ENCODE peak calls at places on chromosomes 1 and 21, in nine cellular contexts. One of them, this sample, is unnamed.

GRCh38 chr1:93541045-93541444 is 93.1 kb downstream of the FNBP1L start:
- DNase-seq in astrocyte of the cerebellum: no peak
- DNase-seq in GM23338: no peak
- DNase-seq in GM13977: no peak
- DNase-seq in type B pancreatic cell: no peak
- DNase-seq in OCI-LY7: no peak
- DNase-seq in glutamatergic neuron: no peak
- DNase-seq in HepG2: no peak
- DNase-seq in chondrocyte: no peak
- DNase-seq in this sample: no peak

GRCh38 chr1:89939059-89939570 is 55.8 kb upstream of the ZNF326 start:
- DNase-seq in astrocyte of the cerebellum: no peak
- DNase-seq in GM23338: no peak
- DNase-seq in GM13977: no peak
- DNase-seq in type B pancreatic cell: no peak
- DNase-seq in OCI-LY7: no peak
- DNase-seq in glutamatergic neuron: no peak
- DNase-seq in HepG2: no peak
- DNase-seq in chondrocyte: no peak
- DNase-seq in this sample: no peak

GRCh38 chr1:230857077-230857476 is 11.2 kb downstream of the C1orf198 start:
- DNase-seq in astrocyte of the cerebellum: no peak
- DNase-seq in GM23338: no peak
- DNase-seq in GM13977: no peak
- DNase-seq in type B pancreatic cell: no peak
- DNase-seq in OCI-LY7: no peak
- DNase-seq in glutamatergic neuron: no peak
- DNase-seq in HepG2: no peak
- DNase-seq in chondrocyte: no peak
- DNase-seq in this sample: no peak

GRCh38 chr1:241714321-241715218 is 62.5 kb downstream of the WDR64 start:
- DNase-seq in astrocyte of the cerebellum: no peak
- DNase-seq in GM23338: no peak
- DNase-seq in GM13977: no peak
- DNase-seq in type B pancreatic cell: no peak
- DNase-seq in OCI-LY7: no peak
- DNase-seq in glutamatergic neuron: no peak
- DNase-seq in HepG2: no peak
- DNase-seq in chondrocyte: no peak
- DNase-seq in this sample: no peak

GRCh38 chr1:87851490-87851889 is 522.8 kb downstream of the LMO4 start:
- DNase-seq in astrocyte of the cerebellum: no peak
- DNase-seq in GM23338: no peak
- DNase-seq in GM13977: no peak
- DNase-seq in type B pancreatic cell: no peak
- DNase-seq in OCI-LY7: no peak
- DNase-seq in glutamatergic neuron: no peak
- DNase-seq in HepG2: no peak
- DNase-seq in chondrocyte: no peak
- DNase-seq in this sample: no peak

GRCh38 chr1:162755306-162755705 is 35.2 kb upstream of the HSD17B7 start:
- DNase-seq in astrocyte of the cerebellum: no peak
- DNase-seq in GM23338: no peak
- DNase-seq in GM13977: no peak
- DNase-seq in type B pancreatic cell: no peak
- DNase-seq in OCI-LY7: no peak
- DNase-seq in glutamatergic neuron: peak; percentile 39
- DNase-seq in HepG2: no peak
- DNase-seq in chondrocyte: no peak
- DNase-seq in this sample: peak; percentile 31

GRCh38 chr1:164504699-164505098 is 54.3 kb upstream of the PBX1 start:
- DNase-seq in astrocyte of the cerebellum: no peak
- DNase-seq in GM23338: no peak
- DNase-seq in GM13977: no peak
- DNase-seq in type B pancreatic cell: no peak
- DNase-seq in OCI-LY7: no peak
- DNase-seq in glutamatergic neuron: no peak
- DNase-seq in HepG2: no peak
- DNase-seq in chondrocyte: no peak
- DNase-seq in this sample: peak; percentile 8

GRCh38 chr1:98732985-98733781 is 71.7 kb downstream of the SNX7 start:
- DNase-seq in astrocyte of the cerebellum: no peak
- DNase-seq in GM23338: no peak
- DNase-seq in GM13977: no peak
- DNase-seq in type B pancreatic cell: no peak
- DNase-seq in OCI-LY7: no peak
- DNase-seq in glutamatergic neuron: no peak
- DNase-seq in HepG2: no peak
- DNase-seq in chondrocyte: no peak
- DNase-seq in this sample: no peak

GRCh38 chr21:37087188-37087587 is 14.1 kb downstream of the TTC3 start:
- DNase-seq in astrocyte of the cerebellum: peak; percentile 54
- DNase-seq in GM23338: peak; percentile 15
- DNase-seq in GM13977: no peak
- DNase-seq in type B pancreatic cell: no peak
- DNase-seq in OCI-LY7: no peak
- DNase-seq in glutamatergic neuron: no peak
- DNase-seq in HepG2: no peak
- DNase-seq in chondrocyte: no peak
- DNase-seq in this sample: peak; percentile 54

GRCh38 chr1:88876573-88877335 is 14.6 kb downstream of the GTF2B start:
- DNase-seq in astrocyte of the cerebellum: no peak
- DNase-seq in GM23338: no peak
- DNase-seq in GM13977: no peak
- DNase-seq in type B pancreatic cell: no peak
- DNase-seq in OCI-LY7: no peak
- DNase-seq in glutamatergic neuron: no peak
- DNase-seq in HepG2: no peak
- DNase-seq in chondrocyte: no peak
- DNase-seq in this sample: no peak

GRCh38 chr1:11931845-11932244 is 2.7 kb upstream of the PLOD1 start:
- DNase-seq in astrocyte of the cerebellum: no peak
- DNase-seq in GM23338: no peak
- DNase-seq in GM13977: no peak
- DNase-seq in type B pancreatic cell: no peak
- DNase-seq in OCI-LY7: no peak
- DNase-seq in glutamatergic neuron: no peak
- DNase-seq in HepG2: no peak
- DNase-seq in chondrocyte: no peak
- DNase-seq in this sample: no peak

GRCh38 chr1:3697104-3697503 is 44.8 kb downstream of the TP73 start:
- DNase-seq in astrocyte of the cerebellum: no peak
- DNase-seq in GM23338: no peak
- DNase-seq in GM13977: no peak
- DNase-seq in type B pancreatic cell: no peak
- DNase-seq in OCI-LY7: no peak
- DNase-seq in glutamatergic neuron: no peak
- DNase-seq in HepG2: no peak
- DNase-seq in chondrocyte: no peak
- DNase-seq in this sample: no peak

GRCh38 chr1:29798699-29799566 is 562.6 kb downstream of the PTPRU start:
- DNase-seq in astrocyte of the cerebellum: no peak
- DNase-seq in GM23338: no peak
- DNase-seq in GM13977: no peak
- DNase-seq in type B pancreatic cell: no peak
- DNase-seq in OCI-LY7: no peak
- DNase-seq in glutamatergic neuron: no peak
- DNase-seq in HepG2: no peak
- DNase-seq in chondrocyte: no peak
- DNase-seq in this sample: no peak

GRCh38 chr1:206772228-206773002 is at the start of gene IL10:
- DNase-seq in astrocyte of the cerebellum: no peak
- DNase-seq in GM23338: no peak
- DNase-seq in GM13977: no peak
- DNase-seq in type B pancreatic cell: no peak
- DNase-seq in OCI-LY7: no peak
- DNase-seq in glutamatergic neuron: no peak
- DNase-seq in HepG2: no peak
- DNase-seq in chondrocyte: no peak
- DNase-seq in this sample: no peak

GRCh38 chr1:207801819-207802218 is 50.0 kb downstream of the CD46 start:
- DNase-seq in astrocyte of the cerebellum: no peak
- DNase-seq in GM23338: no peak
- DNase-seq in GM13977: no peak
- DNase-seq in type B pancreatic cell: no peak
- DNase-seq in OCI-LY7: no peak
- DNase-seq in glutamatergic neuron: no peak
- DNase-seq in HepG2: no peak
- DNase-seq in chondrocyte: no peak
- DNase-seq in this sample: no peak

GRCh38 chr1:169486281-169486904 is 649 bp upstream of the SLC19A2 start:
- DNase-seq in astrocyte of the cerebellum: no peak
- DNase-seq in GM23338: no peak
- DNase-seq in GM13977: no peak
- DNase-seq in type B pancreatic cell: no peak
- DNase-seq in OCI-LY7: no peak
- DNase-seq in glutamatergic neuron: no peak
- DNase-seq in HepG2: no peak
- DNase-seq in chondrocyte: no peak
- DNase-seq in this sample: peak; percentile 40

GRCh38 chr1:37455516-37455915 is 18.9 kb upstream of the ZC3H12A start:
- DNase-seq in astrocyte of the cerebellum: no peak
- DNase-seq in GM23338: no peak
- DNase-seq in GM13977: no peak
- DNase-seq in type B pancreatic cell: no peak
- DNase-seq in OCI-LY7: no peak
- DNase-seq in glutamatergic neuron: no peak
- DNase-seq in HepG2: no peak
- DNase-seq in chondrocyte: peak; percentile 46
- DNase-seq in this sample: no peak

GRCh38 chr1:37453647-37454046 is 20.7 kb upstream of the ZC3H12A start:
- DNase-seq in astrocyte of the cerebellum: no peak
- DNase-seq in GM23338: no peak
- DNase-seq in GM13977: no peak
- DNase-seq in type B pancreatic cell: no peak
- DNase-seq in OCI-LY7: no peak
- DNase-seq in glutamatergic neuron: no peak
- DNase-seq in HepG2: no peak
- DNase-seq in chondrocyte: peak; percentile 60
- DNase-seq in this sample: no peak

GRCh38 chr1:37456614-37457013 is 17.8 kb upstream of the ZC3H12A start:
- DNase-seq in astrocyte of the cerebellum: no peak
- DNase-seq in GM23338: no peak
- DNase-seq in GM13977: no peak
- DNase-seq in type B pancreatic cell: no peak
- DNase-seq in OCI-LY7: no peak
- DNase-seq in glutamatergic neuron: no peak
- DNase-seq in HepG2: no peak
- DNase-seq in chondrocyte: peak; percentile 15
- DNase-seq in this sample: no peak

GRCh38 chr1:37461698-37462436 is 12.5 kb upstream of the ZC3H12A start:
- DNase-seq in astrocyte of the cerebellum: no peak
- DNase-seq in GM23338: no peak
- DNase-seq in GM13977: no peak
- DNase-seq in type B pancreatic cell: no peak
- DNase-seq in OCI-LY7: no peak
- DNase-seq in glutamatergic neuron: no peak
- DNase-seq in HepG2: peak; percentile 48
- DNase-seq in chondrocyte: no peak
- DNase-seq in this sample: no peak

GRCh38 chr1:37458551-37458950 is 15.8 kb upstream of the ZC3H12A start:
- DNase-seq in astrocyte of the cerebellum: no peak
- DNase-seq in GM23338: no peak
- DNase-seq in GM13977: no peak
- DNase-seq in type B pancreatic cell: no peak
- DNase-seq in OCI-LY7: peak; percentile 41
- DNase-seq in glutamatergic neuron: no peak
- DNase-seq in HepG2: no peak
- DNase-seq in chondrocyte: no peak
- DNase-seq in this sample: no peak
- TF ChIP-seq CTCF in astrocyte of the cerebellum: no peak
- TF ChIP-seq CTCF in GM23338: peak; percentile 23
- TF ChIP-seq CTCF in GM13977: peak; percentile 40
- TF ChIP-seq CTCF in type B pancreatic cell: no peak
- TF ChIP-seq CTCF in OCI-LY7: peak; percentile 65
- TF ChIP-seq CTCF in glutamatergic neuron: no peak
- TF ChIP-seq CTCF in HepG2: peak; percentile 36
- TF ChIP-seq CTCF in chondrocyte: no peak
- TF ChIP-seq CTCF in this sample: peak; percentile 7

DNA sequence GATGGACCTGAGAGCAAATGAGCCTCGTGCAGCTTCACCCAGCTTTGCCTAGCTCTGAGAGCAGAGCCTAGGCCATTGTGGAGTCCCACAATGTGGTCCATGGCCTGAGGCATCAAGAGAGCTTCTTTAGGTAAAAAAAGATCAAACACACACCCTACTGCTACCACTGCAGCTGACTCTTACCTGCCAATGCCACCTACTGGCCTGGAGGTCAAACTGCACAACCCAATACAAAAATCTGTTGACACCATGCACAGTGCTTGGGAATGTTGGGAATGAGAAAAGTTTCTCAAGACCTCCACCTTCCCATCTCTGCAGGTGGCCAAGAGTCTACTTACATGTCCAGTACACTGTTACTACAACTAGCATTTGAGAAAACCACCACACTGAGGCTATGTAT is 60.6 kb downstream of the UCHL5 start:
- DNase-seq in astrocyte of the cerebellum: no peak
- DNase-seq in GM23338: peak; percentile 48
- DNase-seq in GM13977: no peak
- DNase-seq in type B pancreatic cell: no peak
- DNase-seq in OCI-LY7: peak; percentile 5
- DNase-seq in glutamatergic neuron: no peak
- DNase-seq in HepG2: no peak
- DNase-seq in chondrocyte: no peak
- DNase-seq in this sample: no peak
- TF ChIP-seq CTCF in astrocyte of the cerebellum: peak; percentile 6
- TF ChIP-seq CTCF in GM23338: peak; percentile 63
- TF ChIP-seq CTCF in GM13977: peak; percentile 54
- TF ChIP-seq CTCF in type B pancreatic cell: peak; percentile 37
- TF ChIP-seq CTCF in OCI-LY7: peak; percentile 75
- TF ChIP-seq CTCF in glutamatergic neuron: peak; percentile 49
- TF ChIP-seq CTCF in HepG2: peak; percentile 44
- TF ChIP-seq CTCF in chondrocyte: peak; percentile 55
- TF ChIP-seq CTCF in this sample: peak; percentile 52

GRCh38 chr1:166785987-166786386 is 53.3 kb upstream of the POGK start:
- DNase-seq in astrocyte of the cerebellum: no peak
- DNase-seq in GM23338: peak; percentile 6
- DNase-seq in GM13977: no peak
- DNase-seq in type B pancreatic cell: no peak
- DNase-seq in OCI-LY7: no peak
- DNase-seq in glutamatergic neuron: no peak
- DNase-seq in HepG2: no peak
- DNase-seq in chondrocyte: no peak
- DNase-seq in this sample: no peak
- TF ChIP-seq CTCF in astrocyte of the cerebellum: no peak
- TF ChIP-seq CTCF in GM23338: peak; percentile 59
- TF ChIP-seq CTCF in GM13977: peak; percentile 9
- TF ChIP-seq CTCF in type B pancreatic cell: no peak
- TF ChIP-seq CTCF in OCI-LY7: peak; percentile 44
- TF ChIP-seq CTCF in glutamatergic neuron: no peak
- TF ChIP-seq CTCF in HepG2: peak; percentile 34
- TF ChIP-seq CTCF in chondrocyte: peak; percentile 11
- TF ChIP-seq CTCF in this sample: peak; percentile 37

DNA sequence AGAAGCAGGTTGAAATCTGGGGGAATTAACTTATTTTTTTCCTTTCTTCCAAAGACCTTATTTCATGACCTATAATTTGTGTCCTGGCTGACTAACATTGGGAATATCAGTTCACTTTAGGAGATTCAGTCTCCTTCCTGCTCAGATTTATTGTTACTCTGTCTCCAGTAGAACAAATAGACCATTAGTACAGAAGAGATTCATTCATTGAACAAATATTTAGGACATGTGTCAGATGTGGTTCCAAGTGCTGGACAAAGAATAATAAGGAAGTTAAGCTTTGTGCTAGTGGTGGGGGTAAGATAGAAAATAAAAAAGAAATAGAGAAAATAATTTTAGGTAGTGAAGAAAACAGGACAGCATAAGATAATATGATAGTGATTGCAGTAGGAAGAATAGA is 20.3 kb downstream of the ZMYM4 start:
- DNase-seq in astrocyte of the cerebellum: no peak
- DNase-seq in GM23338: no peak
- DNase-seq in GM13977: no peak
- DNase-seq in type B pancreatic cell: no peak
- DNase-seq in OCI-LY7: no peak
- DNase-seq in glutamatergic neuron: no peak
- DNase-seq in HepG2: peak; percentile 18
- DNase-seq in chondrocyte: no peak
- DNase-seq in this sample: peak; percentile 72
- TF ChIP-seq CTCF in astrocyte of the cerebellum: no peak
- TF ChIP-seq CTCF in GM23338: no peak
- TF ChIP-seq CTCF in GM13977: no peak
- TF ChIP-seq CTCF in type B pancreatic cell: no peak
- TF ChIP-seq CTCF in OCI-LY7: no peak
- TF ChIP-seq CTCF in glutamatergic neuron: no peak
- TF ChIP-seq CTCF in HepG2: no peak
- TF ChIP-seq CTCF in chondrocyte: no peak
- TF ChIP-seq CTCF in this sample: no peak